ENCODE peak calls at places on chromosome 3, in six cellular contexts. P, J, W, V, S and Z are unnamed samples.
A peak's percentile ranks its signal among the peaks of the same experiment; 100 is the strongest.

GRCh38 chr3:16614033-16615031 is 9.1 kb upstream of the DAZL start:
- DNase-seq in S (no peak), V (no peak), P (no peak), J (no peak), W (no peak), Z (no peak)

GRCh38 chr3:179438836-179439235 is 12.4 kb downstream of the GNB4 start:
- DNase-seq in V (no peak), W (no peak), J (peak; percentile 57), P (no peak), S (no peak), Z (no peak)

GRCh38 chr3:171811059-171811912 is 1.0 kb upstream of the PLD1 start:
- DNase-seq in J (no peak), P (no peak), S (no peak), W (peak; percentile 76), V (peak; percentile 31), Z (no peak)

GRCh38 chr3:164113406-164114332 is 964.6 kb downstream of the SI start:
- DNase-seq in S (no peak), J (no peak), W (no peak), P (no peak), V (no peak), Z (no peak)

GRCh38 chr3:15284121-15284889 is 48.1 kb downstream of the SH3BP5 start:
- DNase-seq in P (no peak), V (no peak), J (no peak), W (no peak), S (no peak), Z (no peak)

GRCh38 chr3:66401157-66401550 is 99.7 kb downstream of the LRIG1 start:
- DNase-seq in W (no peak), S (no peak), V (no peak), J (no peak), P (no peak), Z (no peak)

GRCh38 chr3:48405971-48406370 is 23.9 kb downstream of the PLXNB1 start:
- DNase-seq in S (no peak), V (no peak), J (no peak), P (no peak), W (no peak), Z (no peak)

GRCh38 chr3:9932843-9933560 is 632 bp upstream of the CRELD1 start:
- DNase-seq in W (peak; percentile 70), P (peak; percentile 81), J (peak; percentile 40), S (peak; percentile 91), V (peak; percentile 86), Z (peak; percentile 82)

GRCh38 chr3:125125822-125126245 is 70.0 kb upstream of the HEG1 start:
- DNase-seq in S (no peak), V (no peak), P (no peak), J (no peak), W (peak; percentile 12), Z (no peak)

GRCh38 chr3:36926292-36926897 is 18.5 kb downstream of the TRANK1 start:
- DNase-seq in J (no peak), W (no peak), P (no peak), S (no peak), V (no peak), Z (no peak)

GRCh38 chr3:159844801-159845261 is 143.8 kb upstream of the IL12A start:
- DNase-seq in V (no peak), W (no peak), P (no peak), J (no peak), S (no peak), Z (no peak)

GRCh38 chr3:28328188-28329151 is 20.1 kb upstream of the ZCWPW2 start:
- DNase-seq in W (no peak), P (no peak), S (no peak), J (no peak), V (peak; percentile 17), Z (no peak)
- TF ChIP-seq TAF1 in W (no peak), P (no peak), S (no peak), J (no peak), V (no peak), Z (no peak)

DNA sequence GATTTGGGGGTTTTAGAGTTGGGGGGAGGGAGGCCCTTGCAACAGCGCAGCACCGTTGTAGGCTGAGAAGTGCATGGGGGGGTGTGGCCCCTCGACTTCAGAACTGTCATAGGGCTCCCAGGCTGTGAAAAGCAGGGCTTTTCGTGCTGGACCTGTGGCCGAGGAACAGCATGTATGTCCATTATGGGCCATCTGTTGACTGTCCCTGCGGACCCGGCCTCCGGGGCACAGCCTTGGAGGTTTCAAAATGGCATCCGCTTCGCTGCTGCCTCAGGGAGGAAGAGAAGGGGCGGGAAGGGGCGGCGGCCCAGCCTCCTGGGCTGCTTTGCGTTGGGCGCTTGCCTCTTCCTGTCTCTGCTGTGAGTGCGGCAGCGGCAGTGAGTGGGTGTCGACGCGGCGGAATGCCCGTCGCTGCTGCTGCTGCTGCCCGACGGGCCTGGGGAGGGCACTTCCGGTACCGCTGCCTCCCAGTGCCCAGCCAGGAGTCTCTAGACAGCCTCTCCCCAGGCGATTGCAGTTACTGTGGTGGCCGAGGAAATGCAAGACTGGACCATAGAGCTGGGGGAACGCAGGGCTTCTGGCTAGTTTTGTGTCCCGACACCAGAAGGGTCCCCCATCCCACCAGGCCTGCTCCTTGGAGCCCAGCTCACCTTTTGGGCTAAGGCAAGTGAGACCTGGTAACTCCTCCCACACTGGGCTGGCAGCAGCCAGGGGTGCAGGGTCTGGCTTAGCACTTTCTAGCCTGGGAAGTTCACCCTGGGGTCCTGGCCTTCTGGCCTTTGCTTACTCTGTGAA is 1.9 kb downstream of the GNAI2 start:
- DNase-seq in W (no peak), P (peak; percentile 85), V (no peak), S (peak; percentile 65), J (peak; percentile 50), Z (peak; percentile 93)
- TF ChIP-seq POLR2A in W (no peak), P (peak; percentile 69), V (no peak), S (peak; percentile 40), J (peak; percentile 86), Z (peak; percentile 81)

GRCh38 chr3:141767062-141767461 is 3.9 kb downstream of the GRK7 start:
- DNase-seq in J (no peak), S (no peak), W (no peak), V (no peak), P (no peak), Z (no peak)

GRCh38 chr3:141773676-141774075 is 10.5 kb downstream of the GRK7 start:
- DNase-seq in V (no peak), J (no peak), P (no peak), W (no peak), S (no peak), Z (no peak)

GRCh38 chr3:141764041-141764440 is 833 bp downstream of the GRK7 start:
- DNase-seq in J (no peak), V (no peak), W (no peak), P (no peak), S (no peak), Z (no peak)

GRCh38 chr3:141764946-141765345 is 1.7 kb downstream of the GRK7 start:
- DNase-seq in J (no peak), V (no peak), S (no peak), P (no peak), W (no peak), Z (no peak)

GRCh38 chr3:141769171-141769894 is 6.1 kb downstream of the GRK7 start:
- DNase-seq in W (peak; percentile 28), J (no peak), V (peak; percentile 35), S (no peak), P (no peak), Z (no peak)
- TF ChIP-seq TAF1 in W (no peak), J (no peak), V (no peak), S (no peak), P (no peak), Z (no peak)

GRCh38 chr3:24378313-24378712 is 116.3 kb downstream of the THRB start:
- DNase-seq in W (no peak), P (no peak), S (no peak), V (no peak), J (no peak), Z (no peak)
- TF ChIP-seq POLR2A in W (no peak), P (no peak), S (no peak), V (no peak), J (no peak), Z (no peak)

GRCh38 chr3:13537244-13537921 is 11.5 kb upstream of the FBLN2 start:
- DNase-seq in J (no peak), W (no peak), S (no peak), P (no peak), V (no peak), Z (no peak)

GRCh38 chr3:13535526-13535875 is 13.4 kb upstream of the FBLN2 start:
- DNase-seq in S (no peak), J (no peak), P (no peak), V (no peak), W (no peak), Z (no peak)

GRCh38 chr3:13535905-13536304 is 13.0 kb upstream of the FBLN2 start:
- DNase-seq in S (no peak), P (no peak), J (no peak), V (no peak), W (no peak), Z (no peak)

GRCh38 chr3:13537926-13538325 is 11.0 kb upstream of the FBLN2 start:
- DNase-seq in W (no peak), V (peak; percentile 53), S (no peak), J (no peak), P (no peak), Z (no peak)

GRCh38 chr3:13536832-13537231 is 12.1 kb upstream of the FBLN2 start:
- DNase-seq in J (no peak), W (no peak), P (no peak), S (no peak), V (no peak), Z (no peak)
- TF ChIP-seq TAF1 in J (no peak), W (no peak), P (no peak), S (no peak), V (no peak), Z (no peak)

GRCh38 chr3:63975705-63976104 is 47.6 kb downstream of the PSMD6 start:
- DNase-seq in J (no peak), V (no peak), S (no peak), W (peak; percentile 25), P (no peak), Z (no peak)
- TF ChIP-seq POLR2A in J (no peak), V (no peak), S (no peak), W (no peak), P (no peak), Z (no peak)

GRCh38 chr3:119293105-119293683 is 989 bp upstream of the ARHGAP31 start:
- DNase-seq in P (no peak), J (no peak), W (no peak), V (no peak), S (no peak), Z (no peak)

GRCh38 chr3:119289371-119289770 is 4.8 kb upstream of the ARHGAP31 start:
- DNase-seq in P (no peak), S (no peak), V (no peak), J (no peak), W (no peak), Z (no peak)

GRCh38 chr3:119290613-119291012 is 3.6 kb upstream of the ARHGAP31 start:
- DNase-seq in P (no peak), V (no peak), J (no peak), S (no peak), W (no peak), Z (no peak)

GRCh38 chr3:119292666-119293065 is 1.5 kb upstream of the ARHGAP31 start:
- DNase-seq in J (no peak), P (no peak), W (no peak), V (no peak), S (no peak), Z (peak; percentile 25)

GRCh38 chr3:119291062-119291700 is 3.0 kb upstream of the ARHGAP31 start:
- DNase-seq in J (no peak), V (no peak), W (no peak), S (no peak), P (no peak), Z (no peak)
- TF ChIP-seq TAF1 in J (no peak), V (no peak), W (no peak), S (no peak), P (no peak), Z (no peak)